ENCODE peak calls at places on chromosomes 11 and 22, in six cellular contexts. One of them, this sample, is unnamed.

GRCh38 chr22:40605676-40606250 is 30.8 kb downstream of the MRTFA start:
- DNase-seq in lower lobe of right lung: no peak
- DNase-seq in neuronal stem cell: no peak
- DNase-seq in Panc1: no peak
- DNase-seq in CD4-positive, alpha-beta memory T cell: no peak
- DNase-seq in CD8-positive, alpha-beta T cell: no peak
- DNase-seq in this sample: no peak

GRCh38 chr11:72228229-72228843 is 3.8 kb downstream of the INPPL1 start:
- DNase-seq in lower lobe of right lung: no peak
- DNase-seq in neuronal stem cell: no peak
- DNase-seq in Panc1: no peak
- DNase-seq in CD4-positive, alpha-beta memory T cell: no peak
- DNase-seq in CD8-positive, alpha-beta T cell: no peak
- DNase-seq in this sample: no peak

GRCh38 chr11:47001666-47002285 is 65.2 kb downstream of the CSTPP1 start:
- DNase-seq in lower lobe of right lung: no peak
- DNase-seq in neuronal stem cell: no peak
- DNase-seq in Panc1: no peak
- DNase-seq in CD4-positive, alpha-beta memory T cell: no peak
- DNase-seq in CD8-positive, alpha-beta T cell: no peak
- DNase-seq in this sample: no peak

GRCh38 chr11:117663389-117663788 is 133.6 kb downstream of the DSCAML1 start:
- DNase-seq in lower lobe of right lung: no peak
- DNase-seq in neuronal stem cell: no peak
- DNase-seq in Panc1: no peak
- DNase-seq in CD4-positive, alpha-beta memory T cell: no peak
- DNase-seq in CD8-positive, alpha-beta T cell: no peak
- DNase-seq in this sample: no peak

GRCh38 chr11:131421066-131421855 is 50.8 kb downstream of the NTM start:
- DNase-seq in lower lobe of right lung: no peak
- DNase-seq in neuronal stem cell: no peak
- DNase-seq in Panc1: no peak
- DNase-seq in CD4-positive, alpha-beta memory T cell: no peak
- DNase-seq in CD8-positive, alpha-beta T cell: no peak
- DNase-seq in this sample: no peak

GRCh38 chr11:17259519-17259918 is 17.0 kb upstream of the NUCB2 start:
- DNase-seq in lower lobe of right lung: no peak
- DNase-seq in neuronal stem cell: no peak
- DNase-seq in Panc1: no peak
- DNase-seq in CD4-positive, alpha-beta memory T cell: no peak
- DNase-seq in CD8-positive, alpha-beta T cell: no peak
- DNase-seq in this sample: no peak

GRCh38 chr11:123169821-123170220 is 25.2 kb downstream of the CLMP start:
- DNase-seq in lower lobe of right lung: no peak
- DNase-seq in neuronal stem cell: no peak
- DNase-seq in Panc1: no peak
- DNase-seq in CD4-positive, alpha-beta memory T cell: no peak
- DNase-seq in CD8-positive, alpha-beta T cell: no peak
- DNase-seq in this sample: no peak

GRCh38 chr11:19433791-19434190 is 193.0 kb upstream of the E2F8 start:
- DNase-seq in lower lobe of right lung: no peak
- DNase-seq in neuronal stem cell: no peak
- DNase-seq in Panc1: no peak
- DNase-seq in CD4-positive, alpha-beta memory T cell: no peak
- DNase-seq in CD8-positive, alpha-beta T cell: no peak
- DNase-seq in this sample: no peak

GRCh38 chr11:63961608-63962412 is 12.6 kb upstream of the COX8A start:
- DNase-seq in lower lobe of right lung: no peak
- DNase-seq in neuronal stem cell: no peak
- DNase-seq in Panc1: no peak
- DNase-seq in CD4-positive, alpha-beta memory T cell: no peak
- DNase-seq in CD8-positive, alpha-beta T cell: peak; percentile 10
- DNase-seq in this sample: no peak

GRCh38 chr22:36475341-36475740 is 6.1 kb downstream of the TXN2 start:
- DNase-seq in lower lobe of right lung: no peak
- DNase-seq in neuronal stem cell: no peak
- DNase-seq in Panc1: no peak
- DNase-seq in CD4-positive, alpha-beta memory T cell: no peak
- DNase-seq in CD8-positive, alpha-beta T cell: no peak
- DNase-seq in this sample: no peak

GRCh38 chr11:67572747-67573419 is 10.7 kb upstream of the GSTP1 start:
- DNase-seq in lower lobe of right lung: peak; percentile 79
- DNase-seq in neuronal stem cell: no peak
- DNase-seq in Panc1: no peak
- DNase-seq in CD4-positive, alpha-beta memory T cell: peak; percentile 25
- DNase-seq in CD8-positive, alpha-beta T cell: no peak
- DNase-seq in this sample: no peak

GRCh38 chr22:49372530-49373288 is 455.0 kb downstream of the BRD1 start:
- DNase-seq in lower lobe of right lung: no peak
- DNase-seq in neuronal stem cell: no peak
- DNase-seq in Panc1: no peak
- DNase-seq in CD4-positive, alpha-beta memory T cell: no peak
- DNase-seq in CD8-positive, alpha-beta T cell: no peak
- DNase-seq in this sample: no peak

GRCh38 chr11:126591966-126592489 is 236.5 kb downstream of the ST3GAL4 start:
- DNase-seq in lower lobe of right lung: no peak
- DNase-seq in neuronal stem cell: no peak
- DNase-seq in Panc1: no peak
- DNase-seq in CD4-positive, alpha-beta memory T cell: no peak
- DNase-seq in CD8-positive, alpha-beta T cell: no peak
- DNase-seq in this sample: peak; percentile 16

GRCh38 chr11:122656073-122656630 is 630 bp downstream of the UBASH3B start:
- DNase-seq in lower lobe of right lung: peak; percentile 75
- DNase-seq in neuronal stem cell: peak; percentile 59
- DNase-seq in Panc1: no peak
- DNase-seq in CD4-positive, alpha-beta memory T cell: peak; percentile 49
- DNase-seq in CD8-positive, alpha-beta T cell: peak; percentile 21
- DNase-seq in this sample: no peak

GRCh38 chr11:9662273-9662672 is 1.6 kb upstream of the SWAP70 start:
- DNase-seq in lower lobe of right lung: peak; percentile 50
- DNase-seq in neuronal stem cell: no peak
- DNase-seq in Panc1: no peak
- DNase-seq in CD4-positive, alpha-beta memory T cell: no peak
- DNase-seq in CD8-positive, alpha-beta T cell: no peak
- DNase-seq in this sample: no peak

GRCh38 chr11:18001191-18001590 is 11.7 kb downstream of the SERGEF start:
- DNase-seq in lower lobe of right lung: no peak
- DNase-seq in neuronal stem cell: no peak
- DNase-seq in Panc1: no peak
- DNase-seq in CD4-positive, alpha-beta memory T cell: no peak
- DNase-seq in CD8-positive, alpha-beta T cell: no peak
- DNase-seq in this sample: no peak

GRCh38 chr11:32427935-32428664 is 7.2 kb downstream of the WT1 start:
- DNase-seq in lower lobe of right lung: no peak
- DNase-seq in neuronal stem cell: no peak
- DNase-seq in Panc1: no peak
- DNase-seq in CD4-positive, alpha-beta memory T cell: no peak
- DNase-seq in CD8-positive, alpha-beta T cell: no peak
- DNase-seq in this sample: no peak

GRCh38 chr11:121741954-121742361 is 289.2 kb upstream of the SORL1-AS1 start:
- DNase-seq in lower lobe of right lung: no peak
- DNase-seq in neuronal stem cell: no peak
- DNase-seq in Panc1: no peak
- DNase-seq in CD4-positive, alpha-beta memory T cell: no peak
- DNase-seq in CD8-positive, alpha-beta T cell: no peak
- DNase-seq in this sample: no peak

GRCh38 chr22:40560994-40561515 is 75.5 kb downstream of the MRTFA start:
- DNase-seq in lower lobe of right lung: no peak
- DNase-seq in neuronal stem cell: no peak
- DNase-seq in Panc1: no peak
- DNase-seq in CD4-positive, alpha-beta memory T cell: no peak
- DNase-seq in CD8-positive, alpha-beta T cell: no peak
- DNase-seq in this sample: no peak

GRCh38 chr22:44304354-44304753 is 8.4 kb downstream of the SHISAL1 start:
- DNase-seq in lower lobe of right lung: no peak
- DNase-seq in neuronal stem cell: no peak
- DNase-seq in Panc1: no peak
- DNase-seq in CD4-positive, alpha-beta memory T cell: no peak
- DNase-seq in CD8-positive, alpha-beta T cell: no peak
- DNase-seq in this sample: no peak

GRCh38 chr11:5486003-5486402 is 2.5 kb upstream of the OR52D1 start:
- DNase-seq in lower lobe of right lung: no peak
- DNase-seq in neuronal stem cell: no peak
- DNase-seq in Panc1: no peak
- DNase-seq in CD4-positive, alpha-beta memory T cell: no peak
- DNase-seq in CD8-positive, alpha-beta T cell: no peak
- DNase-seq in this sample: no peak
- H3K27ac ChIP-seq in lower lobe of right lung: no peak overlapping the region
- H3K27ac ChIP-seq in neuronal stem cell: no peak overlapping the region
- H3K27ac ChIP-seq in Panc1: no peak overlapping the region
- H3K27ac ChIP-seq in CD4-positive, alpha-beta memory T cell: no peak overlapping the region
- H3K27ac ChIP-seq in CD8-positive, alpha-beta T cell: no peak overlapping the region
- H3K27ac ChIP-seq in this sample: no peak overlapping the region

GRCh38 chr11:61919113-61919840 is 1.9 kb upstream of the RAB3IL1 start:
- DNase-seq in lower lobe of right lung: no peak
- DNase-seq in neuronal stem cell: no peak
- DNase-seq in Panc1: no peak
- DNase-seq in CD4-positive, alpha-beta memory T cell: no peak
- DNase-seq in CD8-positive, alpha-beta T cell: no peak
- DNase-seq in this sample: no peak
- H3K27ac ChIP-seq in lower lobe of right lung: peak overlapping the region; percentile 56
- H3K27ac ChIP-seq in neuronal stem cell: no peak overlapping the region
- H3K27ac ChIP-seq in Panc1: no peak overlapping the region
- H3K27ac ChIP-seq in CD4-positive, alpha-beta memory T cell: no peak overlapping the region
- H3K27ac ChIP-seq in CD8-positive, alpha-beta T cell: no peak overlapping the region
- H3K27ac ChIP-seq in this sample: no peak overlapping the region

DNA sequence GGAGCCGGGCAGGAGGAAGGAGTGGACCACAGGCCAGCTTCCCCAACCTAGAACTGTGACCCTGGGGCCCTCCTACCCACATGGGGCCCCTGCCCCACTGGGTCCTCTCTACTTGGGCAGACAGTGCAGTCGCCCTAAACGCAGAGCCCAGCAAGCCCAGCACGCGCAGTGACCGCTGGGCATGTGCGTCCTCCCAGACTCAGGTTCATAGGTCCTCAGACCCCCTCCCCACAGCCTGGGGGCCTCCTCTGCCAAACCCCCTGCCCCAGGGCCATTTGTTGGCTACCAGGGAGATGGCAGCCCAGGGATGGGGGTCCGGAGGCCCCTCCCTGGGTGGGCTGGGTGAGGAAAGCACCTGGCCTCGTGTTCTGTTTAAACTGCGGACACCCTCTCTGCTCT is 23.9 kb downstream of the RTN4R start:
- DNase-seq in lower lobe of right lung: no peak
- DNase-seq in neuronal stem cell: no peak
- DNase-seq in Panc1: no peak
- DNase-seq in CD4-positive, alpha-beta memory T cell: no peak
- DNase-seq in CD8-positive, alpha-beta T cell: no peak
- DNase-seq in this sample: no peak
- H3K27ac ChIP-seq in lower lobe of right lung: peak overlapping the region; percentile 2
- H3K27ac ChIP-seq in neuronal stem cell: no peak overlapping the region
- H3K27ac ChIP-seq in Panc1: no peak overlapping the region
- H3K27ac ChIP-seq in CD4-positive, alpha-beta memory T cell: peak overlapping the region; percentile 42
- H3K27ac ChIP-seq in CD8-positive, alpha-beta T cell: peak overlapping the region; percentile 46
- H3K27ac ChIP-seq in this sample: no peak overlapping the region

GRCh38 chr11:104700609-104701008 is 197.7 kb downstream of the CASP12 start:
- DNase-seq in lower lobe of right lung: no peak
- DNase-seq in neuronal stem cell: no peak
- DNase-seq in Panc1: no peak
- DNase-seq in CD4-positive, alpha-beta memory T cell: peak; percentile 43
- DNase-seq in CD8-positive, alpha-beta T cell: no peak
- DNase-seq in this sample: peak; percentile 8

GRCh38 chr11:104704888-104705287 is 193.4 kb downstream of the CASP12 start:
- DNase-seq in lower lobe of right lung: no peak
- DNase-seq in neuronal stem cell: no peak
- DNase-seq in Panc1: no peak
- DNase-seq in CD4-positive, alpha-beta memory T cell: no peak
- DNase-seq in CD8-positive, alpha-beta T cell: no peak
- DNase-seq in this sample: no peak

GRCh38 chr11:104705475-104706195 is 192.6 kb downstream of the CASP12 start:
- DNase-seq in lower lobe of right lung: peak; percentile 35
- DNase-seq in neuronal stem cell: no peak
- DNase-seq in Panc1: no peak
- DNase-seq in CD4-positive, alpha-beta memory T cell: peak; percentile 90
- DNase-seq in CD8-positive, alpha-beta T cell: peak; percentile 59
- DNase-seq in this sample: peak; percentile 2
- H3K27ac ChIP-seq in lower lobe of right lung: peak overlapping the region; percentile 58
- H3K27ac ChIP-seq in neuronal stem cell: no peak overlapping the region
- H3K27ac ChIP-seq in Panc1: no peak overlapping the region
- H3K27ac ChIP-seq in CD4-positive, alpha-beta memory T cell: peak overlapping the region; percentile 72
- H3K27ac ChIP-seq in CD8-positive, alpha-beta T cell: peak overlapping the region; percentile 71
- H3K27ac ChIP-seq in this sample: peak overlapping the region; percentile 41

GRCh38 chr11:76623171-76623883 is 47.2 kb downstream of the LRRC32 start:
- DNase-seq in lower lobe of right lung: no peak
- DNase-seq in neuronal stem cell: no peak
- DNase-seq in Panc1: no peak
- DNase-seq in CD4-positive, alpha-beta memory T cell: no peak
- DNase-seq in CD8-positive, alpha-beta T cell: no peak
- DNase-seq in this sample: peak; percentile 45
- H3K27ac ChIP-seq in lower lobe of right lung: no peak overlapping the region
- H3K27ac ChIP-seq in neuronal stem cell: no peak overlapping the region
- H3K27ac ChIP-seq in Panc1: no peak overlapping the region
- H3K27ac ChIP-seq in CD4-positive, alpha-beta memory T cell: no peak overlapping the region
- H3K27ac ChIP-seq in CD8-positive, alpha-beta T cell: no peak overlapping the region
- H3K27ac ChIP-seq in this sample: no peak overlapping the region

GRCh38 chr11:48025983-48026340 is 45.6 kb downstream of the PTPRJ start:
- DNase-seq in lower lobe of right lung: no peak
- DNase-seq in neuronal stem cell: no peak
- DNase-seq in Panc1: no peak
- DNase-seq in CD4-positive, alpha-beta memory T cell: no peak
- DNase-seq in CD8-positive, alpha-beta T cell: no peak
- DNase-seq in this sample: no peak

GRCh38 chr11:48025293-48025982 is 45.1 kb downstream of the PTPRJ start:
- DNase-seq in lower lobe of right lung: no peak
- DNase-seq in neuronal stem cell: no peak
- DNase-seq in Panc1: no peak
- DNase-seq in CD4-positive, alpha-beta memory T cell: no peak
- DNase-seq in CD8-positive, alpha-beta T cell: no peak
- DNase-seq in this sample: no peak

GRCh38 chr11:48029686-48030279 is 49.4 kb downstream of the PTPRJ start:
- DNase-seq in lower lobe of right lung: no peak
- DNase-seq in neuronal stem cell: no peak
- DNase-seq in Panc1: no peak
- DNase-seq in CD4-positive, alpha-beta memory T cell: no peak
- DNase-seq in CD8-positive, alpha-beta T cell: no peak
- DNase-seq in this sample: no peak

GRCh38 chr11:48031602-48032001 is 51.2 kb downstream of the PTPRJ start:
- DNase-seq in lower lobe of right lung: no peak
- DNase-seq in neuronal stem cell: no peak
- DNase-seq in Panc1: no peak
- DNase-seq in CD4-positive, alpha-beta memory T cell: no peak
- DNase-seq in CD8-positive, alpha-beta T cell: no peak
- DNase-seq in this sample: no peak

GRCh38 chr11:48028909-48029685 is 48.7 kb downstream of the PTPRJ start:
- DNase-seq in lower lobe of right lung: no peak
- DNase-seq in neuronal stem cell: no peak
- DNase-seq in Panc1: no peak
- DNase-seq in CD4-positive, alpha-beta memory T cell: peak; percentile 44
- DNase-seq in CD8-positive, alpha-beta T cell: no peak
- DNase-seq in this sample: no peak
- H3K27ac ChIP-seq in lower lobe of right lung: no peak overlapping the region
- H3K27ac ChIP-seq in neuronal stem cell: no peak overlapping the region
- H3K27ac ChIP-seq in Panc1: no peak overlapping the region
- H3K27ac ChIP-seq in CD4-positive, alpha-beta memory T cell: no peak overlapping the region
- H3K27ac ChIP-seq in CD8-positive, alpha-beta T cell: no peak overlapping the region
- H3K27ac ChIP-seq in this sample: no peak overlapping the region

GRCh38 chr11:29328961-29329441 is 687.8 kb downstream of the KCNA4 start:
- DNase-seq in lower lobe of right lung: no peak
- DNase-seq in neuronal stem cell: peak; percentile 27
- DNase-seq in Panc1: peak; percentile 67
- DNase-seq in CD4-positive, alpha-beta memory T cell: no peak
- DNase-seq in CD8-positive, alpha-beta T cell: no peak
- DNase-seq in this sample: peak; percentile 83
- H3K27ac ChIP-seq in lower lobe of right lung: no peak overlapping the region
- H3K27ac ChIP-seq in neuronal stem cell: no peak overlapping the region
- H3K27ac ChIP-seq in Panc1: no peak overlapping the region
- H3K27ac ChIP-seq in CD4-positive, alpha-beta memory T cell: no peak overlapping the region
- H3K27ac ChIP-seq in CD8-positive, alpha-beta T cell: no peak overlapping the region
- H3K27ac ChIP-seq in this sample: peak overlapping the region; percentile 49

This sample was measured in epithelial cell of prostate.